ENCODE peak calls at places on chromosomes 16 and 17, in four cellular contexts. X is GM06990; I is CD8-positive, alpha-beta T cell; T is HepG2. C is an unnamed sample.

GRCh38 chr16:28212532-28212873 is 738 bp upstream of the XPO6 start:
- DNase-seq in I (no peak), T (no peak), X (no peak), C (no peak)

GRCh38 chr17:55454906-55455474 is 33.4 kb upstream of the MMD start:
- DNase-seq in I (no peak), X (no peak), T (peak), C (no peak)

GRCh38 chr16:73050115-73051099 is 2.5 kb upstream of the ZFHX3 start:
- DNase-seq in I (no peak), T (no peak), X (no peak), C (no peak)

GRCh38 chr16:48378836-48379235 is 6.4 kb downstream of the SIAH1 start:
- DNase-seq in X (no peak), T (no peak), I (no peak), C (no peak)

GRCh38 chr17:36493956-36494355 is 7.5 kb downstream of the ZNHIT3 start:
- DNase-seq in X (no peak), I (no peak), T (no peak), C (no peak)

GRCh38 chr16:27475561-27475960 is 73.6 kb downstream of the IL21R start:
- DNase-seq in T (no peak), I (no peak), X (no peak), C (no peak)

GRCh38 chr17:64174686-64175456 is 44.9 kb upstream of the ERN1 start:
- DNase-seq in X (no peak), T (no peak), I (no peak), C (no peak)

GRCh38 chr17:42760652-42761581 is at the start of gene RAMP2:
- DNase-seq in T (no peak), X (peak), I (no peak), C (peak)

GRCh38 chr17:10600551-10600950 is 51.1 kb upstream of the MYH2 start:
- DNase-seq in T (no peak), X (no peak), I (no peak), C (no peak)

GRCh38 chr17:58153046-58153445 is 4.9 kb downstream of the OR4D1 start:
- DNase-seq in T (no peak), I (peak), X (no peak), C (no peak)

GRCh38 chr16:55491691-55492090 is 12.7 kb downstream of the MMP2 start:
- DNase-seq in I (no peak), X (no peak), T (no peak), C (no peak)

GRCh38 chr16:10080031-10080772 is 102.0 kb downstream of the GRIN2A start:
- DNase-seq in X (no peak), T (no peak), I (no peak), C (no peak)

GRCh38 chr17:29294580-29294900 is 592 bp upstream of the NUFIP2 start:
- DNase-seq in I (no peak), T (no peak), X (no peak), C (no peak)

GRCh38 chr16:84864266-84864955 is 44.6 kb downstream of the CRISPLD2 start:
- DNase-seq in X (no peak), I (no peak), T (no peak), C (no peak)

GRCh38 chr16:2825899-2826298 is 4.2 kb upstream of the ZG16B start:
- DNase-seq in X (no peak), T (no peak), I (no peak), C (no peak)

GRCh38 chr16:87393680-87394055 is 1.5 kb downstream of the MAP1LC3B start:
- DNase-seq in X (no peak), T (no peak), I (no peak), C (no peak)

GRCh38 chr16:52383640-52384292 is 163.2 kb downstream of the TOX3 start:
- DNase-seq in X (no peak), T (peak), I (no peak), C (no peak)

GRCh38 chr16:3954411-3954921 is 74.0 kb upstream of the CREBBP start:
- DNase-seq in X (no peak), I (no peak), T (peak), C (no peak)

GRCh38 chr17:64406321-64407200 is 15.9 kb upstream of the PECAM1 start:
- DNase-seq in X (no peak), T (peak), I (no peak), C (no peak)

GRCh38 chr17:50477976-50478375 is 684 bp upstream of the RSAD1 start:
- DNase-seq in X (no peak), T (no peak), I (no peak), C (no peak)

GRCh38 chr16:61901689-61902088 is 134.5 kb downstream of the CDH8 start:
- DNase-seq in X (no peak), T (no peak), I (no peak), C (no peak)

GRCh38 chr16:25854141-25854540 is 162.4 kb downstream of the HS3ST4 start:
- DNase-seq in X (no peak), I (no peak), T (no peak), C (no peak)

GRCh38 chr16:80836846-80837245 is 32.4 kb upstream of the CDYL2 start:
- DNase-seq in T (no peak), X (no peak), I (no peak), C (no peak)

GRCh38 chr17:38510424-38511125 is 82.3 kb downstream of the ARHGAP23 start:
- DNase-seq in T (peak), X (no peak), I (no peak), C (peak)

GRCh38 chr17:79954281-79955166 is 81.1 kb downstream of the TBC1D16 start:
- DNase-seq in I (no peak), X (no peak), T (no peak), C (no peak)

GRCh38 chr16:46899443-46900143 is 15.4 kb downstream of the GPT2 start:
- DNase-seq in X (no peak), I (no peak), T (no peak), C (no peak)

GRCh38 chr17:46862949-46863348 is 11.6 kb downstream of the WNT9B start:
- DNase-seq in X (no peak), I (no peak), T (no peak), C (no peak)

GRCh38 chr16:62167551-62167950 is 131.3 kb upstream of the CDH8 start:
- DNase-seq in T (no peak), X (no peak), I (no peak), C (no peak)

GRCh38 chr16:11107781-11108465 is 148.1 kb downstream of the SOCS1 start:
- DNase-seq in X (no peak), I (no peak), T (no peak), C (no peak)

GRCh38 chr17:40224707-40225092 is 5.6 kb downstream of the WIPF2 start:
- DNase-seq in T (no peak), X (no peak), I (no peak), C (no peak)

GRCh38 chr17:10156082-10156445 is 42.3 kb downstream of the GAS7 start:
- DNase-seq in I (no peak), T (no peak), X (no peak), C (no peak)

GRCh38 chr16:10992112-10992511 is 47.7 kb downstream of the CLEC16A start:
- DNase-seq in I (no peak), X (no peak), T (no peak), C (no peak)

GRCh38 chr16:83615981-83616380 is 191.8 kb upstream of the HSBP1 start:
- DNase-seq in T (no peak), I (no peak), X (no peak), C (no peak)

GRCh38 chr17:57554826-57555635 is 190.1 kb downstream of the CCDC182 start:
- DNase-seq in X (no peak), I (no peak), T (no peak), C (no peak)

GRCh38 chr16:28027055-28027454 is 36.5 kb downstream of the GSG1L start:
- DNase-seq in X (no peak), T (no peak), I (no peak), C (no peak)

DNA sequence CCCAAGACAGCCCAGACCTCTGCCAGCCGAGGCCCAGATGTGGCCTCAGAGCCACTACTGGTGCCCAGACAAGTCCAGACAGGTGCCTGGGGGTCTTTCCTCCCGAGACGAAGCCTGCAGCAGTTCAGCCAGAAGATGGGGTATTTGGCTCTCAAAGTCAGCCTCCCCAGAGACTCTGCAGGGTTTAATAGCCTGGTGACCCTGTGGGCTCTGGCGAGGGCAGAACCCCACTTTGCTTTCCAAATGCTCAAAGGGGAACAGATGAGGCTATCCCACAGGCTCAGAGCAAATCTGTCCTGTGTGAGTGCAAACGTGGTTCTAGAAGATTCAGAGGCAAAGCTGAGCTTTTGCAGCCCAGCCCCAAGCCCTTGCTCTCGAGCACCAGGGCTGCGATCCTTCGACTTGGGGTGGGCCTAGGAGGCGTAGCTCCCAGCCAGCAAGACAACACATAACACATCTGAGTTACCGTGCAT is 236.0 kb downstream of the MRTFB start:
- DNase-seq in I (no peak), T (no peak), X (no peak), C (no peak)
- TF ChIP-seq CTCF in I (no peak), T (peak), X (no peak), C (no peak)

GRCh38 chr16:49513040-49513439 is 139.4 kb downstream of the C16orf78 start:
- DNase-seq in I (no peak), X (no peak), T (no peak), C (no peak)
- TF ChIP-seq CTCF in I (no peak), X (peak), T (peak), C (peak)

DNA sequence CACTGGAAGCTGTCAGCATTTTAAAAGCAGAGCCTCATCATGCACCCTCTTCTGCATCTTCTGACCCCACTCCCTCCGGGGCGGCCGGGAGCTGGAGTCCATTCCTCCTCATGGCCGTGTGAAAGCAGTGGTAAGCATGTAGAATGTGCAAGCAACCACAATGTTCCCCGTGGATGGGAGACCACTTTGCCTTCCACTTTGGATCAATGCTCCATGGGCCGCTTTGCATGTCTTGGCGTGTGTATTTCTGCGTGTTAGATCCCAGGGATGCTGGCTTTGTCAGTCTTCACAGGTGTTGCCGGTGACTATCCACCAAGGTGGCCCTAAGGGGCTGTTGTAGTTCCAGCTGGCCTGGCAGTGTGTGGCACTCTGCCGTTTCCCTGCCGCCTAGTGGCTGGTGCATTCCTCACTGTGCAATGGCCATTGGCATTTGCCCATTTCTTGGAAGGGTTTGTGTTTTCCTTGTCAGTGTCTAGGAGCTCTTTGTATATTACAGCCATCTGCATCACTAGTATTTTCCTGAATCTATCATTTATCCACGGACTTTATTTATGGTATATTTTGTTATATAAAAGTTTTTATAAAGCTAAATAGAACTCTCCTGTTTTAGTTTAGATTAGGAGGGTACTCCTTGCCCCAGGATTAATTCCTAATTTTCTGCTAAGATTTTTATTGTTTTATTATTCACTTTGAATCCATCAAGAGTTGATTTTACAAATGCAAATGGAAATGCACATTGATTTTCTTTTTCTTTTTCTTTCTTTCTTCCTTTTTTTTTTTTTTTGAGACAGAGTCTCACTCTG is 5.8 kb upstream of the ALDH3A1 start:
- DNase-seq in I (no peak), T (no peak), X (no peak), C (no peak)
- TF ChIP-seq CTCF in I (no peak), T (peak), X (no peak), C (no peak)

DNA sequence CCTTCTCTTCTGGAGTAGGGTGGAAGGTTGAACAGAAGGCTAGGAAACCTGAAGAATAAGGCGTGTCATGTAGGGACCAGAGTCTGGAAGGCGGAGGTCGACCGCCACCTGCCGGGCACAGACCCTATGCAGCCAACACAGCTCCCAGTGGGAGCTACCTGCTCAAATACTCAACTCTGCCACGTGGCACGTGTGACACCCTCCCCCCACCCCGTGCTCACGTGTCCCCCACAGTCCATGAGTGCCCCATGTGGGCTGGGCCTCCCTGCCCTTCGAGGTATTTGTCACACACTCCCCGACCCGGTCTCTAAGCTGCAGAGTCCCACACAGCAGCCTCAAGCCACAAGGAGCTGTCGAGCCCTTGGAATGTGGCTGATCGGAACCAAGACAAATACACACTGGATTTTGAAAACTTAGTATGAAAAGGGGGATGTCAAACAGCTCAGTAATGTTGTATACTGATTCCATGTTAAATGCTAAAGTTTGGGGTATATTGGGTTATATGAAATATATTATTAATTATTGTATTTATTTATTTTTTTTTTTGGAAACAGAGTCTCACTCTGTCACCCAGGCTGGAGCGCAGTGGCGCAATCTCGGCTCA is 11.7 kb downstream of the HID1 start:
- DNase-seq in X (peak), I (peak), T (peak), C (peak)
- TF ChIP-seq CTCF in X (peak), I (no peak), T (peak), C (peak)

C was measured in GM10248.